ENCODE peak calls at places on chromosomes 13 and 19, in six cellular contexts. X is gastrocnemius medialis, N is esophagus squamous epithelium, L is A549, G is dorsolateral prefrontal cortex, R is heart right ventricle. B is an unnamed sample.

GRCh38 chr13:30110301-30111070 is 196.9 kb downstream of the KATNAL1 start:
- DNase-seq in X (no peak), N (no peak), L (no peak), G (no peak), R (no peak), B (no peak)

GRCh38 chr19:35704218-35704617 is at the start of gene ZBTB32:
- DNase-seq in X (no peak), N (no peak), L (no peak), G (no peak), R (no peak), B (no peak)

GRCh38 chr19:46659151-46660007 is 1.6 kb downstream of the DACT3 start:
- DNase-seq in X (no peak), N (no peak), L (peak; percentile 54), G (peak; percentile 59), R (peak; percentile 39), B (no peak)

GRCh38 chr13:107644136-107644535 is 571.2 kb downstream of the LIG4 start:
- DNase-seq in X (no peak), N (no peak), L (no peak), G (no peak), R (no peak), B (no peak)

GRCh38 chr19:29487432-29487831 is 38.4 kb upstream of the VSTM2B start:
- DNase-seq in X (no peak), N (no peak), L (no peak), G (no peak), R (no peak), B (no peak)

GRCh38 chr19:422213-422916 is 13.4 kb upstream of the C2CD4C start:
- DNase-seq in X (no peak), N (no peak), L (no peak), G (no peak), R (no peak), B (no peak)

GRCh38 chr19:35786299-35787160 is 11.2 kb downstream of the ARHGAP33 start:
- DNase-seq in X (no peak), N (no peak), L (no peak), G (no peak), R (no peak), B (no peak)

GRCh38 chr19:11234486-11235075 is 4.8 kb upstream of the ANGPTL8 start:
- DNase-seq in X (no peak), N (no peak), L (no peak), G (no peak), R (no peak), B (no peak)

GRCh38 chr13:43473437-43473836 is 313.3 kb downstream of the ENOX1 start:
- DNase-seq in X (no peak), N (no peak), L (no peak), G (no peak), R (no peak), B (no peak)

GRCh38 chr19:46736544-46737274 is 9.1 kb upstream of the FKRP start:
- DNase-seq in X (no peak), N (no peak), L (no peak), G (no peak), R (peak; percentile 70), B (no peak)

GRCh38 chr13:62418872-62419271 is 1003.2 kb upstream of the PCDH20 start:
- DNase-seq in X (no peak), N (no peak), L (no peak), G (no peak), R (no peak), B (no peak)

GRCh38 chr19:47240996-47241918 is 10.3 kb upstream of the BBC3 start:
- DNase-seq in X (no peak), N (no peak), L (peak; percentile 83), G (no peak), R (peak; percentile 45), B (no peak)

GRCh38 chr13:24693862-24694471 is 13.8 kb downstream of the ATP12A start:
- DNase-seq in X (no peak), N (no peak), L (peak; percentile 71), G (no peak), R (no peak), B (peak; percentile 29)

GRCh38 chr19:10655457-10656312 is 1.5 kb downstream of the ILF3 start:
- DNase-seq in X (no peak), N (no peak), L (peak; percentile 17), G (no peak), R (no peak), B (no peak)

GRCh38 chr13:27304611-27305010 is 34.0 kb downstream of the RASL11A start:
- DNase-seq in X (no peak), N (no peak), L (no peak), G (no peak), R (no peak), B (no peak)

GRCh38 chr19:611506-611869 is 21.8 kb downstream of the HCN2 start:
- DNase-seq in X (no peak), N (no peak), L (no peak), G (no peak), R (no peak), B (no peak)

GRCh38 chr13:59834801-59835200 is 328.9 kb downstream of the DIAPH3 start:
- DNase-seq in X (no peak), N (no peak), L (no peak), G (no peak), R (no peak), B (no peak)

GRCh38 chr13:111573362-111573761 is 252.9 kb downstream of the TEX29 start:
- DNase-seq in X (no peak), N (no peak), L (no peak), G (no peak), R (no peak), B (no peak)

GRCh38 chr13:107205318-107206112 is 637.6 kb upstream of the ARGLU1 start:
- DNase-seq in X (no peak), N (no peak), L (peak; percentile 45), G (peak; percentile 63), R (peak; percentile 70), B (no peak)

GRCh38 chr13:30698023-30698422 is 37.3 kb upstream of the ALOX5AP start:
- DNase-seq in X (no peak), N (no peak), L (no peak), G (no peak), R (no peak), B (no peak)

GRCh38 chr19:1000095-1000494 is at the start of gene GRIN3B:
- DNase-seq in X (no peak), N (no peak), L (peak; percentile 81), G (no peak), R (peak; percentile 50), B (no peak)

DNA sequence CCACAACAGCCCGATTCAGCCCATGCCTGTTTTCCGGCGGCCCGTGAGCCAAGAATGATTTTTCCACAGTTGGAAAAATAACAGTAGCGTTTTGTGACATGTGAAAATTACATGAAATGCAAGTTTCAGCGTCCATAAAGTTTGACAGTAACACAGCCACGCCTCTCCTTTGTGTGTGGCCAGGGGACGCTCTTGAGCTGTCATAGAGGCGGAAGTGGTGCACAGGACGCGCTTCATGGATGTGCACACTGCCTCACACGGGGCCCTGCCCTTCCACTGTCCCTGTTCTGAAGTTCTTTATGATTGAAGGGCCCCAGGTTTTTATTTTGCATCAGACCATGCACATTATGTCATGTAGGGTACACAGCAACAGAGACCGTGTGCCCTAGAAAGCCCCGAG is 12.4 kb upstream of the ELAVL1 start:
- DNase-seq in X (no peak), N (no peak), L (no peak), G (no peak), R (no peak), B (peak; percentile 38)
- H3K4me3 ChIP-seq in X (no peak overlapping the region), N (no peak overlapping the region), L (no peak overlapping the region), G (no peak overlapping the region), R (no peak overlapping the region), B (no peak overlapping the region)

DNA sequence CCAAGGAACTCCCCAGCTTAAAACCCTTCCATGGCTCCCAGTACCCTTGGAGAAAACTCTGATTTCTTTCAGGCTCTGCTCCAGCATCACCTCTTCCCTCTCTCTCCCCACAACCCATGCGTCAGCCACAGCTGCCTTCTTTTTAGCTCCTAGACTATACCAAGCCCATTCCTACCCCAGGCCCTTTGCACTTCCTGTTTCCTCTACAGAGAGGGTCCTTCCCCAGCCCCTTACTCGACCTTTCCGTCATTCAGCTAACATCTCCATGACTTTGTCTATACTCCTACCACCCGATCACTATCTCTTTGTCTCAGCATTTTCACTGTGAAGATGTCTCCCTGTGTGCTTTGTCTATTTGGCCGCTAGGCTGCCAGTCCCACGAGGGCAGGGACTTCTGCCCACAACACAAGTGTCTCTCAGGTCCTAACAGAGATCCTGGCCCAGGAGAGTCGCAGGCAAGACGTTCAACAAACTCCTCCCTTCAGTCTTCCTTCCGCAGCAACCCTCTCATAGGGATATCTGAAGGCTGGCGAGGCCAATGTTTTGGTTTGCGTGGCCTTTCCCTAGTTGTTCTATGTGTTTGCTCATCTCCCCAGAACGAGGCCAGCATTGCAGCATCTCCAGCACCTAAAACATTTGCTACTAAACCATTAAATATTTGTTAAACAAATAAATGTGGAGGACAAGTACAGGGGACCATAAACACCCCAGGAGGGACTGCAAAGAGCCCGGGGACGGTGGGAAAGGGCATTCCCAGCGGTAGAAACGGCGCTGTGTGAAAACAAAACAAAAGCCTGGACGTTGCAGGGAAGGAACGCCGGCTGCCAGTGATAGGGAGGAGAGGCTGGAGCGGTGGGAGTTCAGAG is 816 bp downstream of the CCNP start:
- DNase-seq in X (no peak), N (no peak), L (no peak), G (no peak), R (no peak), B (no peak)
- TF ChIP-seq CTCF in X (no peak), N (no peak), L (no peak), G (no peak), R (no peak), B (peak; percentile 44)

GRCh38 chr19:23366437-23366836 is 28.8 kb downstream of the ZNF91 start:
- DNase-seq in X (no peak), N (no peak), L (no peak), G (no peak), R (no peak), B (no peak)
- H3K4me3 ChIP-seq in X (no peak overlapping the region), N (no peak overlapping the region), L (no peak overlapping the region), G (no peak overlapping the region), R (no peak overlapping the region), B (no peak overlapping the region)

GRCh38 chr19:50794778-50795664 is 4.8 kb downstream of the ACP4 start:
- DNase-seq in X (no peak), N (no peak), L (peak; percentile 67), G (no peak), R (no peak), B (no peak)

GRCh38 chr19:50795665-50796073 is 5.5 kb downstream of the ACP4 start:
- DNase-seq in X (no peak), N (no peak), L (no peak), G (no peak), R (no peak), B (no peak)

GRCh38 chr19:50793558-50794065 is 3.4 kb downstream of the ACP4 start:
- DNase-seq in X (no peak), N (no peak), L (no peak), G (no peak), R (no peak), B (no peak)

GRCh38 chr19:50792852-50793250 is 2.6 kb downstream of the ACP4 start:
- DNase-seq in X (no peak), N (no peak), L (no peak), G (no peak), R (no peak), B (no peak)

DNA sequence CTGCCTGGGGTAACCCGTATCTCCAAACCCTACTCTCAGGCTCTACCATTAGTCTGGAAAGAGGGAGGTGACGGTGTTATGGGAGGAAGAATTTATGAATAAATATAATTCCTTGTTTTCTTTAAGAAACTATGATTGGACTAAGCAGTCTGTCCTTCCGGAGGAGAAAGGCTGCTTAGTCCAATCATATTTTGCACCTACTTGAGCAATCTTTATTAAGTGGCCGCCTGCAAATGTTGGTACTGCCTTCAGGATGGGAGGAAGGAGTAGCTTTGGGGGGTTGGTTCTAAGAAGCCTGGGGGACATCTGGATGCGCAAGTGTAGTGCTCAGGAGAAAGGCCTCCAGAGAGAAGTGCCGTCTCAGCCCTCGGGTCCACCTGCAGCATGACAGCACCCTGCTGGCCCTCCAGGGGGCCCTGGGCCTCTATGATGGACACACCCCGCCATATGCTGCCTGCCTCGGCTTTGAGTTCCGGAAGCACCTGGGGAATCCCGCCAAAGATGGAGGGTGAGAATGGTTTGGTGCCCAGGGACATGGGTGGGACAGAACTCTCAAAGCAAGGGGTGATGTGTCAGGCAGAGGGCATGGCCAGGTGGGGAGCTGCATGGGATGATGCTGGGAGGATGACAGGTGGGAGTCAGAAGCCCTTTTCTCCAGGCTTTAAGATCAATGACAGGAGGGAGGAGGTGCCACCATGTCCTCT is 4.0 kb downstream of the ACP4 start:
- DNase-seq in X (no peak), N (no peak), L (peak; percentile 66), G (no peak), R (no peak), B (no peak)
- TF ChIP-seq CTCF in X (no peak), N (no peak), L (no peak), G (no peak), R (no peak), B (peak; percentile 48)

B was measured in GM12864.